ENCODE peak calls at places on chromosomes 7 and 10, in five cellular contexts. O is amniotic stem cell, Z is fibroblast of lung, W is body of pancreas, J is C1 segment of cervical spinal cord. F is an unnamed sample.
A peak's percentile ranks its signal among the peaks of the same experiment; 100 is the strongest.

GRCh38 chr7:1298938-1299885 is 66.5 kb downstream of the UNCX start:
- DNase-seq in O (no peak), Z (no peak), W (no peak), J (no peak), F (no peak)

GRCh38 chr7:84822941-84823510 is 363.8 kb downstream of the SEMA3D start:
- DNase-seq in O (no peak), Z (no peak), W (no peak), J (no peak), F (no peak)

GRCh38 chr10:98391578-98391991 is 23.4 kb downstream of the PYROXD2 start:
- DNase-seq in O (no peak), Z (peak; percentile 57), W (peak; percentile 13), J (peak; percentile 95), F (no peak)

GRCh38 chr10:80196270-80196949 is 8.9 kb downstream of the ANXA11 start:
- DNase-seq in O (no peak), Z (no peak), W (peak; percentile 97), J (peak; percentile 86), F (no peak)

GRCh38 chr7:90473819-90474218 is 4.4 kb downstream of the PTTG1IP2 start:
- DNase-seq in O (no peak), Z (no peak), W (no peak), J (no peak), F (no peak)

GRCh38 chr10:86659721-86660438 is 5.5 kb downstream of the OPN4 start:
- DNase-seq in O (no peak), Z (no peak), W (no peak), J (no peak), F (no peak)

GRCh38 chr10:28719789-28720436 is 42.6 kb downstream of the BAMBI start:
- DNase-seq in O (no peak), Z (peak; percentile 39), W (no peak), J (no peak), F (no peak)

GRCh38 chr7:132061931-132062330 is 505.5 kb upstream of the PODXL start:
- DNase-seq in O (no peak), Z (peak; percentile 40), W (no peak), J (no peak), F (no peak)

GRCh38 chr7:33043875-33044718 is 18.5 kb downstream of the NT5C3A start:
- DNase-seq in O (no peak), Z (no peak), W (peak; percentile 80), J (no peak), F (no peak)

GRCh38 chr10:127155221-127155620 is 41.2 kb downstream of the INSYN2A start:
- DNase-seq in O (no peak), Z (peak; percentile 70), W (no peak), J (no peak), F (no peak)

F was measured in Panc1.